ENCODE peak calls at places on chromosome 2, in seven cellular contexts. L is endothelial cell of umbilical vein, M is transverse colon, T is HCT116, S is adrenal gland, Z is uterus, J is IMR-90. V is an unnamed sample. For H3K4me1, the result is how much of the 10 kb centered on the place peaks cover.

GRCh38 chr2:99695121-99695773 is 205.4 kb upstream of the REV1 start:
- DNase-seq in L (no peak), M (no peak), T (no peak), S (no peak), Z (no peak), J (no peak), V (no peak)

GRCh38 chr2:98730851-98731708 is at the start of gene MGAT4A:
- DNase-seq in L (peak), M (peak), T (no peak), S (peak), Z (peak), J (no peak), V (peak)

GRCh38 chr2:56450772-56451171 is 267.0 kb downstream of the CCDC85A start:
- DNase-seq in L (no peak), M (no peak), T (no peak), S (no peak), Z (no peak), J (no peak), V (no peak)

GRCh38 chr2:143691136-143691535 is 561.9 kb downstream of the ARHGAP15 start:
- DNase-seq in L (no peak), M (no peak), T (no peak), S (no peak), Z (no peak), J (no peak), V (no peak)

GRCh38 chr2:239751719-239752355 is 273.3 kb downstream of the NDUFA10 start:
- DNase-seq in L (no peak), M (no peak), T (no peak), S (no peak), Z (peak), J (no peak), V (no peak)

GRCh38 chr2:88854528-88854927 is 163.1 kb downstream of the RPIA start:
- DNase-seq in L (no peak), M (no peak), T (no peak), S (no peak), Z (no peak), J (no peak), V (no peak)

GRCh38 chr2:234494361-234495075 is 2.4 kb downstream of the ARL4C start:
- DNase-seq in L (peak), M (no peak), T (no peak), S (no peak), Z (no peak), J (peak), V (peak)

GRCh38 chr2:234564719-234565118 is 67.8 kb upstream of the ARL4C start:
- DNase-seq in L (peak), M (no peak), T (no peak), S (no peak), Z (no peak), J (peak), V (no peak)

GRCh38 chr2:168758970-168759820 is 43.2 kb upstream of the NOSTRIN start:
- DNase-seq in L (peak), M (no peak), T (peak), S (peak), Z (no peak), J (peak), V (peak)

GRCh38 chr2:205047273-205047839 is 502.1 kb downstream of the PARD3B start:
- DNase-seq in L (no peak), M (no peak), T (no peak), S (no peak), Z (no peak), J (no peak), V (no peak)

GRCh38 chr2:167190053-167190452 is 301.8 kb downstream of the XIRP2 start:
- DNase-seq in L (no peak), M (no peak), T (no peak), S (no peak), Z (no peak), J (no peak), V (no peak)

GRCh38 chr2:38394903-38395341 is 17.8 kb upstream of the ATL2 start:
- DNase-seq in L (no peak), M (no peak), T (peak), S (no peak), Z (no peak), J (no peak), V (no peak)

GRCh38 chr2:73933194-73933593 is 6.5 kb downstream of the DGUOK start:
- DNase-seq in L (no peak), M (no peak), T (no peak), S (no peak), Z (no peak), J (peak), V (no peak)

GRCh38 chr2:1748176-1748740 is 3.9 kb upstream of the PXDN start:
- DNase-seq in L (no peak), M (no peak), T (no peak), S (peak), Z (no peak), J (no peak), V (no peak)

GRCh38 chr2:28821295-28821958 is 10.8 kb downstream of the SPDYA start:
- DNase-seq in L (peak), M (peak), T (peak), S (peak), Z (no peak), J (peak), V (no peak)

GRCh38 chr2:135494503-135494902 is 36.5 kb downstream of the ZRANB3 start:
- DNase-seq in L (no peak), M (no peak), T (no peak), S (no peak), Z (no peak), J (peak), V (no peak)

GRCh38 chr2:205706769-205707375 is 24.6 kb downstream of the NRP2 start:
- DNase-seq in L (peak), M (peak), T (no peak), S (peak), Z (peak), J (peak), V (peak)

GRCh38 chr2:227821043-227821942 is 7.7 kb downstream of the CCL20 start:
- DNase-seq in L (no peak), M (peak), T (peak), S (no peak), Z (no peak), J (no peak), V (peak)

GRCh38 chr2:234863043-234863934 is 88.5 kb upstream of the SH3BP4 start:
- DNase-seq in L (peak), M (peak), T (peak), S (peak), Z (peak), J (peak), V (no peak)

GRCh38 chr2:134845028-134845427 is 6.6 kb downstream of the ACMSD start:
- DNase-seq in L (no peak), M (no peak), T (no peak), S (no peak), Z (no peak), J (no peak), V (no peak)

GRCh38 chr2:35454966-35455638 is 900.5 kb upstream of the CRIM1 start:
- DNase-seq in L (peak), M (no peak), T (peak), S (no peak), Z (no peak), J (no peak), V (no peak)

GRCh38 chr2:8540552-8541055 is 141.3 kb upstream of the ID2 start:
- DNase-seq in L (no peak), M (no peak), T (no peak), S (no peak), Z (no peak), J (no peak), V (no peak)

GRCh38 chr2:144702051-144702450 is 182.1 kb upstream of the ZEB2 start:
- DNase-seq in L (no peak), M (no peak), T (no peak), S (no peak), Z (no peak), J (no peak), V (no peak)

GRCh38 chr2:219022041-219022440 is 19.3 kb downstream of the CFAP65 start:
- DNase-seq in L (no peak), M (no peak), T (no peak), S (no peak), Z (no peak), J (no peak), V (no peak)

GRCh38 chr2:12087671-12088380 is 341.4 kb downstream of the LPIN1 start:
- DNase-seq in L (no peak), M (no peak), T (no peak), S (no peak), Z (no peak), J (peak), V (no peak)

GRCh38 chr2:60433021-60433596 is 120.3 kb downstream of the BCL11A start:
- DNase-seq in L (no peak), M (no peak), T (no peak), S (no peak), Z (no peak), J (no peak), V (no peak)

GRCh38 chr2:76256689-76257088 is 546.0 kb upstream of the GCFC2 start:
- DNase-seq in L (no peak), M (no peak), T (no peak), S (no peak), Z (no peak), J (no peak), V (no peak)

GRCh38 chr2:240963065-240963375 is 35.4 kb upstream of the SNED1 start:
- DNase-seq in L (no peak), M (no peak), T (no peak), S (no peak), Z (no peak), J (no peak), V (no peak)

GRCh38 chr2:11710632-11711381 is 35.6 kb upstream of the LPIN1 start:
- DNase-seq in L (peak), M (no peak), T (no peak), S (no peak), Z (no peak), J (no peak), V (no peak)

GRCh38 chr2:214724741-214725140 is 84.7 kb downstream of the BARD1 start:
- DNase-seq in L (no peak), M (no peak), T (no peak), S (no peak), Z (no peak), J (no peak), V (no peak)

DNA sequence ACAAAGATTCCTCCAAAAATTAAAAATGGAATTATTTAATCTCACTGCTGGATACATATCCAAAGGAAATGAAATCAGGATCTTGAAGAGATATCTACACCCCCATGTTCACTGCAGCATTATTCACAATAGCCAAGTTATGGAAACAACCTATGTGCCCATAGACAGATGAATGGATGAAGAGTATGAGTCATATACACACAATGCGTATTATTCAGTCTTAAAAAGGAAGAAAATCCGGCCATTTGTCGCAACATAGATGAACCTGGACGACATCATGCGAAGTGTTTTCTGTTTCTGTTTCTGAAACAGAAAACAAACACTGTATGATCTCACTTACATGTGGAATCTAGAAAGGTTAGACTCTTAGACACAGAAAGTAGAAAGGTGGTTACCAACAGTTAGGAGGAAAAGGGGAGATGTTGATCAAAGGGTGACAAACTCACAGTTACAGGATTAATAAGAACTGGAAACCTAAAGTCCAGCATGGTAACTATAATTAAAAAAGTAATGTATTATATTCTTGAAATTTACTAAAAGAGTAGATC is 87.8 kb upstream of the ERBB4 start:
- DNase-seq in L (no peak), M (no peak), T (no peak), S (no peak), Z (no peak), J (no peak), V (no peak)
- H3K4me1 ChIP-seq in L (under half), M (under half), T (under half), S (under half), Z (under half), J (under half), V (under half)

DNA sequence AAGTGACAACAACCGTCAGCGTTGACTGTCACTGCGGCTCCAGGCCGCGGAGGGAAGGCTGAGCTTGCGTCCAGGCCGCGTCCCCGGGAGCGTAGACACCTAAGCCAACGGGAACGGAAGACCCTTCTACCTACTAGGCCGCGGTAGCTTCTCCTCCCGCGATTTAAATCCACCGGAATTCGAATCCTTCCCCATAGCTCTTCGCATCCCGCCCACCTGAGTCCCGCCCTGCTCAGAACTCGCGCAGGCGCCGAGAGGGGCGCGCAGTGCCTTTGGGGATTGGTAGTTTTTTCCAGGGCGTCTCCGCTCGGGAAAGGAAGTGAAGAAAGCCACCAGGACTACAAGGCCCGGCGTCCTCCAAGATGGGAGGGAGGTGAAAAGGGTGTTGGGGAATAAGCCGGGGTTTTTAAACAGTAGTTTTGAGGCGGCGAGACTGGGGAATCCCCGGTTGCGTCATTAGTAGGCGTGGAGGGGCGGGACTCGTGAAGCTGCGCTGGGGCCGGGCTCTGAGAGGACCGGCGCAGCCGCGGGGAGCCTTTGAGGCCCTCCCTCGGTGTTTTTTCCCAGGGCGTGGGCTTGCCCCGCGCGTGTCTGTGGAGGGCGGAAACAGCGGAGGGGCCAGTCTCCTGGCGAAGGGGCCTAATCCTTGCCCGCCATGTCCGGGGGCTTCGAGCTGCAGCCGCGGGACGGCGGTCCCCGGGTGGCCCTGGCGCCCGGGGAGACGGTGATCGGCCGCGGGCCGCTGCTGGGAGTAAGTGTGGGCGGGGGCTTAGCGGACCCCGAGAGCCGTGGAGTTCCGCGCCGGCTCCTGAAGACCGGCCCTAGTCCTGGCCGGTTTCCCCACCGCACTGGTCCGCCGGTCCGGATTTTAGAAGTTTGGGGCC is at the start of the genes APLF and FBXO48:
- DNase-seq in L (peak), M (peak), T (peak), S (peak), Z (peak), J (peak), V (peak)
- TF ChIP-seq POLR2A in L (peak), M (peak), T (peak), S (peak), Z (peak), J (peak), V (peak)

GRCh38 chr2:120734930-120735611 is 597 bp upstream of the GLI2 start:
- DNase-seq in L (no peak), M (no peak), T (no peak), S (peak), Z (no peak), J (peak), V (peak)

GRCh38 chr2:120732506-120733237 is 3.0 kb upstream of the GLI2 start:
- DNase-seq in L (no peak), M (no peak), T (no peak), S (peak), Z (no peak), J (no peak), V (no peak)

GRCh38 chr2:120735750-120736170 is at the start of gene GLI2:
- DNase-seq in L (peak), M (peak), T (peak), S (peak), Z (peak), J (peak), V (peak)

GRCh38 chr2:120731175-120731574 is 4.5 kb upstream of the GLI2 start:
- DNase-seq in L (no peak), M (no peak), T (no peak), S (no peak), Z (no peak), J (no peak), V (no peak)

GRCh38 chr2:120733238-120733942 is 2.3 kb upstream of the GLI2 start:
- DNase-seq in L (no peak), M (no peak), T (no peak), S (peak), Z (no peak), J (peak), V (no peak)
- H3K4me1 ChIP-seq in L (under half), M (under half), T (under half), S (under half), Z (under half), J (under half), V (under half)

GRCh38 chr2:45009303-45009927 is at the start of gene SIX2:
- DNase-seq in L (peak), M (peak), T (peak), S (peak), Z (peak), J (peak), V (peak)
- TF ChIP-seq POLR2A in L (no peak), M (no peak), T (no peak), S (peak), Z (no peak), J (no peak), V (no peak)

GRCh38 chr2:72926368-72926767 is 9.0 kb downstream of the EMX1 start:
- DNase-seq in L (no peak), M (no peak), T (no peak), S (peak), Z (no peak), J (no peak), V (no peak)
- H3K4me1 ChIP-seq in L (under half), M (under half), T (under half), S (under half), Z (under half), J (under half), V (under half)

GRCh38 chr2:217655656-217656055 is 347.1 kb downstream of the TNS1 start:
- DNase-seq in L (no peak), M (no peak), T (no peak), S (no peak), Z (no peak), J (no peak), V (no peak)

GRCh38 chr2:217652761-217653160 is 350.0 kb downstream of the TNS1 start:
- DNase-seq in L (no peak), M (no peak), T (no peak), S (no peak), Z (no peak), J (peak), V (no peak)

GRCh38 chr2:217650716-217651360 is 352.0 kb downstream of the TNS1 start:
- DNase-seq in L (peak), M (no peak), T (peak), S (peak), Z (no peak), J (peak), V (no peak)

GRCh38 chr2:217654173-217654572 is 348.6 kb downstream of the TNS1 start:
- DNase-seq in L (no peak), M (no peak), T (no peak), S (no peak), Z (no peak), J (no peak), V (no peak)

DNA sequence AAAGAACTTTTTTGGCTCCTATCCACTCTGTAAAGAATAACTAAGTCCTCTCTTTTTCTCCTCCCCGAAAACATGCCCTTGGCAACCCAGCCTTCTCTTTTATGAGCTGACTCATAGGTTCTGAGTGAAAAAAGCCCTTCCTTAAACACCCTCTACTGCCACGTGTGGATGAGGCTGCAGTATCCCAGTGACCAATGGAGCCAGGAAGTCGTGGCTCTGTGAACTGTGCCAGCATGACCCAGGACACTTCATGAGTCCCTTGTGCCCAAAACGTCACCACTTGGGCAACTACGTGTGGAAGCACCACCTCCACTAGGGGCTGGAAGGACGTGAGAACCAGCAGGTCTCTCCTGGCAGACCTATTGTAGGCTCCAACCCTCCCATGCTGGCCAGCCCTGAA is 349.6 kb downstream of the TNS1 start:
- DNase-seq in L (peak), M (peak), T (peak), S (peak), Z (peak), J (peak), V (no peak)
- TF ChIP-seq POLR2A in L (no peak), M (no peak), T (no peak), S (no peak), Z (no peak), J (no peak), V (no peak)

GRCh38 chr2:85604568-85605339 is 2.3 kb upstream of the TMEM150A start:
- DNase-seq in L (no peak), M (no peak), T (no peak), S (no peak), Z (no peak), J (no peak), V (no peak)
- H3K4me1 ChIP-seq in L (under half), M (under half), T (under half), S (under half), Z (under half), J (under half), V (under half)

GRCh38 chr2:174546519-174547506 is 50.8 kb downstream of the WIPF1 start:
- DNase-seq in L (peak), M (no peak), T (peak), S (peak), Z (no peak), J (peak), V (no peak)
- TF ChIP-seq POLR2A in L (no peak), M (no peak), T (no peak), S (no peak), Z (no peak), J (no peak), V (no peak)